ENCODE peak calls at places on chromosomes 2 and 18, in nine cellular contexts. One of them, this sample, is unnamed.

GRCh38 chr2:147045113-147045512 is 799.7 kb upstream of the ACVR2A start:
- DNase-seq in ovary: no peak
- DNase-seq in GM06990: peak; percentile 3
- DNase-seq in MCF 10A: peak; percentile 52
- DNase-seq in heart left ventricle: no peak
- DNase-seq in neural crest cell: peak; percentile 68
- DNase-seq in foreskin fibroblast: peak; percentile 66
- DNase-seq in retinal pigment epithelial cell: no peak
- DNase-seq in CD8-positive, alpha-beta T cell: no peak
- DNase-seq in this sample: no peak

GRCh38 chr2:175457846-175458408 is 276.4 kb upstream of the ATP5MC3 start:
- DNase-seq in CD8-positive, alpha-beta T cell: no peak
- DNase-seq in foreskin fibroblast: no peak
- DNase-seq in MCF 10A: no peak
- DNase-seq in retinal pigment epithelial cell: peak; percentile 33
- DNase-seq in heart left ventricle: no peak
- DNase-seq in GM06990: no peak
- DNase-seq in ovary: no peak
- DNase-seq in neural crest cell: no peak
- DNase-seq in this sample: no peak

GRCh38 chr2:218983263-218983970 is 1.6 kb downstream of the FEV start:
- DNase-seq in foreskin fibroblast: no peak
- DNase-seq in MCF 10A: no peak
- DNase-seq in retinal pigment epithelial cell: no peak
- DNase-seq in heart left ventricle: no peak
- DNase-seq in CD8-positive, alpha-beta T cell: no peak
- DNase-seq in ovary: no peak
- DNase-seq in GM06990: no peak
- DNase-seq in neural crest cell: no peak
- DNase-seq in this sample: peak; percentile 49

GRCh38 chr2:156810094-156810493 is 373.9 kb downstream of the GPD2 start:
- DNase-seq in foreskin fibroblast: no peak
- DNase-seq in ovary: no peak
- DNase-seq in heart left ventricle: no peak
- DNase-seq in neural crest cell: no peak
- DNase-seq in CD8-positive, alpha-beta T cell: no peak
- DNase-seq in retinal pigment epithelial cell: no peak
- DNase-seq in GM06990: no peak
- DNase-seq in MCF 10A: no peak
- DNase-seq in this sample: no peak

GRCh38 chr2:241036964-241037421 is 38.6 kb downstream of the SNED1 start:
- DNase-seq in GM06990: peak; percentile 77
- DNase-seq in CD8-positive, alpha-beta T cell: peak; percentile 36
- DNase-seq in ovary: no peak
- DNase-seq in neural crest cell: no peak
- DNase-seq in retinal pigment epithelial cell: no peak
- DNase-seq in MCF 10A: no peak
- DNase-seq in foreskin fibroblast: no peak
- DNase-seq in heart left ventricle: no peak
- DNase-seq in this sample: no peak

GRCh38 chr2:172373761-172374160 is 53.6 kb upstream of the ITGA6 start:
- DNase-seq in retinal pigment epithelial cell: no peak
- DNase-seq in neural crest cell: no peak
- DNase-seq in CD8-positive, alpha-beta T cell: no peak
- DNase-seq in MCF 10A: no peak
- DNase-seq in ovary: no peak
- DNase-seq in GM06990: no peak
- DNase-seq in heart left ventricle: no peak
- DNase-seq in foreskin fibroblast: peak; percentile 31
- DNase-seq in this sample: no peak

GRCh38 chr2:19677825-19678518 is 223.8 kb downstream of the TTC32 start:
- DNase-seq in CD8-positive, alpha-beta T cell: no peak
- DNase-seq in foreskin fibroblast: no peak
- DNase-seq in retinal pigment epithelial cell: no peak
- DNase-seq in neural crest cell: no peak
- DNase-seq in MCF 10A: no peak
- DNase-seq in heart left ventricle: peak; percentile 81
- DNase-seq in GM06990: no peak
- DNase-seq in ovary: no peak
- DNase-seq in this sample: no peak

GRCh38 chr2:133503323-133503722 is 64.9 kb downstream of the NCKAP5 start:
- DNase-seq in foreskin fibroblast: no peak
- DNase-seq in MCF 10A: no peak
- DNase-seq in ovary: no peak
- DNase-seq in CD8-positive, alpha-beta T cell: no peak
- DNase-seq in neural crest cell: no peak
- DNase-seq in retinal pigment epithelial cell: no peak
- DNase-seq in GM06990: no peak
- DNase-seq in heart left ventricle: no peak
- DNase-seq in this sample: no peak

GRCh38 chr2:37230581-37230980 is 815 bp downstream of the CEBPZ start:
- DNase-seq in MCF 10A: peak; percentile 26
- DNase-seq in neural crest cell: no peak
- DNase-seq in ovary: no peak
- DNase-seq in CD8-positive, alpha-beta T cell: no peak
- DNase-seq in retinal pigment epithelial cell: no peak
- DNase-seq in GM06990: no peak
- DNase-seq in heart left ventricle: no peak
- DNase-seq in foreskin fibroblast: peak; percentile 20
- DNase-seq in this sample: no peak

GRCh38 chr2:106284691-106285202 is 90.6 kb upstream of the UXS1 start:
- DNase-seq in foreskin fibroblast: no peak
- DNase-seq in GM06990: no peak
- DNase-seq in MCF 10A: no peak
- DNase-seq in ovary: no peak
- DNase-seq in retinal pigment epithelial cell: no peak
- DNase-seq in neural crest cell: no peak
- DNase-seq in CD8-positive, alpha-beta T cell: no peak
- DNase-seq in heart left ventricle: no peak
- DNase-seq in this sample: no peak

GRCh38 chr2:232860593-232861241 is 9.3 kb upstream of the SNORC start:
- DNase-seq in heart left ventricle: no peak
- DNase-seq in MCF 10A: no peak
- DNase-seq in CD8-positive, alpha-beta T cell: no peak
- DNase-seq in neural crest cell: no peak
- DNase-seq in GM06990: no peak
- DNase-seq in ovary: no peak
- DNase-seq in foreskin fibroblast: no peak
- DNase-seq in retinal pigment epithelial cell: no peak
- DNase-seq in this sample: no peak

GRCh38 chr2:144514731-144515424 is 5.0 kb downstream of the ZEB2 start:
- DNase-seq in ovary: no peak
- DNase-seq in neural crest cell: no peak
- DNase-seq in MCF 10A: no peak
- DNase-seq in heart left ventricle: no peak
- DNase-seq in GM06990: no peak
- DNase-seq in foreskin fibroblast: peak; percentile 57
- DNase-seq in CD8-positive, alpha-beta T cell: no peak
- DNase-seq in retinal pigment epithelial cell: no peak
- DNase-seq in this sample: no peak

GRCh38 chr2:46886268-46887027 is 29.2 kb downstream of the MCFD2 start:
- DNase-seq in foreskin fibroblast: no peak
- DNase-seq in heart left ventricle: no peak
- DNase-seq in neural crest cell: no peak
- DNase-seq in ovary: no peak
- DNase-seq in GM06990: no peak
- DNase-seq in MCF 10A: no peak
- DNase-seq in CD8-positive, alpha-beta T cell: no peak
- DNase-seq in retinal pigment epithelial cell: no peak
- DNase-seq in this sample: no peak

GRCh38 chr2:96116424-96116878 is at the start of gene ADRA2B:
- DNase-seq in retinal pigment epithelial cell: no peak
- DNase-seq in heart left ventricle: peak; percentile 86
- DNase-seq in neural crest cell: no peak
- DNase-seq in CD8-positive, alpha-beta T cell: peak; percentile 76
- DNase-seq in MCF 10A: peak; percentile 19
- DNase-seq in GM06990: peak; percentile 80
- DNase-seq in ovary: peak; percentile 54
- DNase-seq in foreskin fibroblast: peak; percentile 52
- DNase-seq in this sample: no peak

GRCh38 chr2:69298261-69298660 is 88.8 kb downstream of the GFPT1 start:
- DNase-seq in GM06990: no peak
- DNase-seq in foreskin fibroblast: peak; percentile 97
- DNase-seq in heart left ventricle: no peak
- DNase-seq in retinal pigment epithelial cell: no peak
- DNase-seq in MCF 10A: peak; percentile 89
- DNase-seq in neural crest cell: no peak
- DNase-seq in CD8-positive, alpha-beta T cell: no peak
- DNase-seq in ovary: no peak
- DNase-seq in this sample: no peak

GRCh38 chr2:61898810-61899209 is 6.7 kb upstream of the COMMD1 start:
- DNase-seq in heart left ventricle: no peak
- DNase-seq in foreskin fibroblast: peak; percentile 48
- DNase-seq in CD8-positive, alpha-beta T cell: no peak
- DNase-seq in MCF 10A: peak; percentile 29
- DNase-seq in ovary: no peak
- DNase-seq in neural crest cell: no peak
- DNase-seq in GM06990: no peak
- DNase-seq in retinal pigment epithelial cell: no peak
- DNase-seq in this sample: no peak

GRCh38 chr2:189570565-189570964 is 10.0 kb downstream of the SLC40A1 start:
- DNase-seq in GM06990: no peak
- DNase-seq in heart left ventricle: no peak
- DNase-seq in foreskin fibroblast: peak; percentile 43
- DNase-seq in retinal pigment epithelial cell: no peak
- DNase-seq in neural crest cell: no peak
- DNase-seq in ovary: no peak
- DNase-seq in MCF 10A: no peak
- DNase-seq in CD8-positive, alpha-beta T cell: no peak
- DNase-seq in this sample: no peak

GRCh38 chr2:231241755-231242507 is 43.5 kb downstream of the ARMC9 start:
- DNase-seq in GM06990: no peak
- DNase-seq in neural crest cell: no peak
- DNase-seq in ovary: peak; percentile 63
- DNase-seq in CD8-positive, alpha-beta T cell: no peak
- DNase-seq in MCF 10A: no peak
- DNase-seq in foreskin fibroblast: peak; percentile 49
- DNase-seq in retinal pigment epithelial cell: no peak
- DNase-seq in heart left ventricle: no peak
- DNase-seq in this sample: no peak

GRCh38 chr2:240985881-240986786 is 12.3 kb upstream of the SNED1 start:
- DNase-seq in foreskin fibroblast: no peak
- DNase-seq in MCF 10A: no peak
- DNase-seq in neural crest cell: no peak
- DNase-seq in heart left ventricle: peak; percentile 56
- DNase-seq in GM06990: no peak
- DNase-seq in retinal pigment epithelial cell: no peak
- DNase-seq in ovary: no peak
- DNase-seq in CD8-positive, alpha-beta T cell: peak; percentile 5
- DNase-seq in this sample: peak; percentile 59

GRCh38 chr2:148812306-148812705 is 62.7 kb upstream of the KIF5C start:
- DNase-seq in neural crest cell: no peak
- DNase-seq in heart left ventricle: peak; percentile 73
- DNase-seq in MCF 10A: peak; percentile 94
- DNase-seq in ovary: peak; percentile 98
- DNase-seq in retinal pigment epithelial cell: peak; percentile 44
- DNase-seq in GM06990: no peak
- DNase-seq in foreskin fibroblast: peak; percentile 70
- DNase-seq in CD8-positive, alpha-beta T cell: no peak
- DNase-seq in this sample: no peak

GRCh38 chr2:138028538-138028937 is 64.3 kb downstream of the HNMT start:
- DNase-seq in heart left ventricle: no peak
- DNase-seq in ovary: no peak
- DNase-seq in MCF 10A: no peak
- DNase-seq in CD8-positive, alpha-beta T cell: no peak
- DNase-seq in GM06990: peak; percentile 34
- DNase-seq in neural crest cell: no peak
- DNase-seq in foreskin fibroblast: no peak
- DNase-seq in retinal pigment epithelial cell: no peak
- DNase-seq in this sample: no peak

GRCh38 chr2:234954551-234954992 is 2.8 kb downstream of the SH3BP4 start:
- DNase-seq in foreskin fibroblast: peak; percentile 34
- DNase-seq in ovary: peak; percentile 77
- DNase-seq in CD8-positive, alpha-beta T cell: no peak
- DNase-seq in heart left ventricle: no peak
- DNase-seq in retinal pigment epithelial cell: peak; percentile 66
- DNase-seq in neural crest cell: no peak
- DNase-seq in GM06990: no peak
- DNase-seq in MCF 10A: peak; percentile 73
- DNase-seq in this sample: no peak
- TF ChIP-seq CTCF in foreskin fibroblast: no peak
- TF ChIP-seq CTCF in ovary: no peak
- TF ChIP-seq CTCF in CD8-positive, alpha-beta T cell: no peak
- TF ChIP-seq CTCF in heart left ventricle: no peak
- TF ChIP-seq CTCF in retinal pigment epithelial cell: no peak
- TF ChIP-seq CTCF in neural crest cell: no peak
- TF ChIP-seq CTCF in GM06990: no peak
- TF ChIP-seq CTCF in MCF 10A: no peak
- TF ChIP-seq CTCF in this sample: no peak

GRCh38 chr2:51710222-51710621 is 678.3 kb upstream of the NRXN1 start:
- DNase-seq in ovary: no peak
- DNase-seq in foreskin fibroblast: no peak
- DNase-seq in CD8-positive, alpha-beta T cell: no peak
- DNase-seq in heart left ventricle: no peak
- DNase-seq in MCF 10A: peak; percentile 20
- DNase-seq in retinal pigment epithelial cell: no peak
- DNase-seq in neural crest cell: no peak
- DNase-seq in GM06990: no peak
- DNase-seq in this sample: no peak
- TF ChIP-seq CTCF in ovary: no peak
- TF ChIP-seq CTCF in foreskin fibroblast: no peak
- TF ChIP-seq CTCF in CD8-positive, alpha-beta T cell: no peak
- TF ChIP-seq CTCF in heart left ventricle: no peak
- TF ChIP-seq CTCF in MCF 10A: peak; percentile 42
- TF ChIP-seq CTCF in retinal pigment epithelial cell: peak; percentile 29
- TF ChIP-seq CTCF in neural crest cell: peak; percentile 40
- TF ChIP-seq CTCF in GM06990: peak; percentile 40
- TF ChIP-seq CTCF in this sample: no peak

GRCh38 chr18:63905361-63905760 is 2.4 kb upstream of the SERPINB10 start:
- DNase-seq in retinal pigment epithelial cell: no peak
- DNase-seq in CD8-positive, alpha-beta T cell: no peak
- DNase-seq in foreskin fibroblast: peak; percentile 52
- DNase-seq in GM06990: no peak
- DNase-seq in heart left ventricle: no peak
- DNase-seq in ovary: no peak
- DNase-seq in neural crest cell: no peak
- DNase-seq in MCF 10A: no peak
- DNase-seq in this sample: no peak
- TF ChIP-seq CTCF in retinal pigment epithelial cell: no peak
- TF ChIP-seq CTCF in CD8-positive, alpha-beta T cell: no peak
- TF ChIP-seq CTCF in foreskin fibroblast: no peak
- TF ChIP-seq CTCF in GM06990: no peak
- TF ChIP-seq CTCF in heart left ventricle: no peak
- TF ChIP-seq CTCF in ovary: no peak
- TF ChIP-seq CTCF in neural crest cell: no peak
- TF ChIP-seq CTCF in MCF 10A: no peak
- TF ChIP-seq CTCF in this sample: no peak

GRCh38 chr2:32922466-32922865 is 24.3 kb upstream of the LTBP1 start:
- DNase-seq in CD8-positive, alpha-beta T cell: no peak
- DNase-seq in GM06990: no peak
- DNase-seq in neural crest cell: no peak
- DNase-seq in foreskin fibroblast: no peak
- DNase-seq in ovary: no peak
- DNase-seq in MCF 10A: no peak
- DNase-seq in heart left ventricle: no peak
- DNase-seq in retinal pigment epithelial cell: no peak
- DNase-seq in this sample: no peak

GRCh38 chr2:32915694-32916093 is 31.1 kb upstream of the LTBP1 start:
- DNase-seq in foreskin fibroblast: no peak
- DNase-seq in neural crest cell: no peak
- DNase-seq in CD8-positive, alpha-beta T cell: no peak
- DNase-seq in MCF 10A: no peak
- DNase-seq in ovary: no peak
- DNase-seq in retinal pigment epithelial cell: no peak
- DNase-seq in heart left ventricle: no peak
- DNase-seq in GM06990: no peak
- DNase-seq in this sample: no peak

GRCh38 chr2:32918774-32919173 is 28.0 kb upstream of the LTBP1 start:
- DNase-seq in CD8-positive, alpha-beta T cell: no peak
- DNase-seq in MCF 10A: no peak
- DNase-seq in retinal pigment epithelial cell: no peak
- DNase-seq in ovary: no peak
- DNase-seq in GM06990: no peak
- DNase-seq in foreskin fibroblast: no peak
- DNase-seq in heart left ventricle: no peak
- DNase-seq in neural crest cell: no peak
- DNase-seq in this sample: no peak
- TF ChIP-seq CTCF in CD8-positive, alpha-beta T cell: no peak
- TF ChIP-seq CTCF in MCF 10A: no peak
- TF ChIP-seq CTCF in retinal pigment epithelial cell: no peak
- TF ChIP-seq CTCF in ovary: no peak
- TF ChIP-seq CTCF in GM06990: no peak
- TF ChIP-seq CTCF in foreskin fibroblast: no peak
- TF ChIP-seq CTCF in heart left ventricle: no peak
- TF ChIP-seq CTCF in neural crest cell: no peak
- TF ChIP-seq CTCF in this sample: no peak